ENCODE peak calls at places on chromosomes 13 and 19, in five cellular contexts. N is mesenchymal stem cell, S is trophoblast cell, Y is H1, D is H9. H is an unnamed sample.

GRCh38 chr13:101305981-101306411 is 110.3 kb downstream of the NALCN start:
- DNase-seq in D (no peak), S (peak), N (no peak), Y (no peak), H (no peak)

GRCh38 chr19:30106417-30107095 is 164.5 kb downstream of the URI1 start:
- DNase-seq in Y (no peak), N (no peak), D (no peak), S (peak), H (no peak)

GRCh38 chr13:55432814-55433213 is 1707.9 kb upstream of the PRR20A start:
- DNase-seq in N (no peak), D (no peak), S (no peak), Y (no peak), H (no peak)

GRCh38 chr19:17846146-17846545 is 1.6 kb downstream of the JAK3 start:
- DNase-seq in N (no peak), D (no peak), S (no peak), Y (no peak), H (no peak)

GRCh38 chr13:44045179-44045562 is 165.5 kb downstream of the LACC1 start:
- DNase-seq in N (no peak), S (no peak), D (no peak), Y (no peak), H (no peak)

GRCh38 chr19:35370722-35371121 is at the start of gene GPR42:
- DNase-seq in D (no peak), N (no peak), Y (no peak), S (no peak), H (no peak)

GRCh38 chr19:15937771-15938170 is 3.4 kb upstream of the CYP4F11 start:
- DNase-seq in D (no peak), N (no peak), S (no peak), Y (no peak), H (no peak)

GRCh38 chr13:108795841-108796240 is 166.4 kb downstream of the MYO16 start:
- DNase-seq in S (no peak), N (peak), Y (no peak), D (no peak), H (no peak)

GRCh38 chr13:39536906-39537305 is 66.1 kb downstream of the LHFPL6 start:
- DNase-seq in N (peak), Y (no peak), S (peak), D (no peak), H (no peak)

GRCh38 chr13:87680298-87680697 is 9.1 kb downstream of the SLITRK5 start:
- DNase-seq in Y (no peak), N (no peak), S (peak), D (no peak), H (no peak)

GRCh38 chr19:10517361-10517759 is at the start of gene S1PR5:
- DNase-seq in D (peak), S (peak), N (peak), Y (no peak), H (no peak)

GRCh38 chr19:35006342-35006998 is 6.3 kb downstream of the GRAMD1A start:
- DNase-seq in Y (no peak), N (peak), D (no peak), S (peak), H (no peak)

GRCh38 chr19:47258895-47259555 is 2.7 kb downstream of the CCDC9 start:
- DNase-seq in N (no peak), D (no peak), Y (no peak), S (no peak), H (no peak)

GRCh38 chr13:52848455-52849190 is at the start of gene PCDH8:
- DNase-seq in N (no peak), D (peak), S (no peak), Y (no peak), H (peak)

GRCh38 chr19:2720777-2721569 is at the start of gene DIRAS1:
- DNase-seq in Y (no peak), N (no peak), S (no peak), D (peak), H (no peak)

GRCh38 chr19:48511800-48512503 is at the start of gene LMTK3:
- DNase-seq in N (peak), D (peak), Y (no peak), S (no peak), H (no peak)

GRCh38 chr19:52296400-52296772 is 583 bp upstream of the ZNF480 start:
- DNase-seq in Y (no peak), D (no peak), S (no peak), N (no peak), H (no peak)

GRCh38 chr13:95512957-95513356 is 39.6 kb upstream of the CLDN10 start:
- DNase-seq in S (no peak), D (no peak), N (no peak), Y (no peak), H (no peak)

GRCh38 chr13:60398949-60399589 is 2.0 kb downstream of the TDRD3 start:
- DNase-seq in D (no peak), S (no peak), N (peak), Y (no peak), H (no peak)

GRCh38 chr13:75194717-75195116 is 287.3 kb downstream of the TBC1D4 start:
- DNase-seq in Y (no peak), D (no peak), S (no peak), N (no peak), H (no peak)

GRCh38 chr19:13118424-13119193 is 545 bp downstream of the NACC1 start:
- DNase-seq in Y (peak), N (peak), S (peak), D (peak), H (peak)

GRCh38 chr19:19655051-19655594 is 8.4 kb downstream of the ATP13A1 start:
- DNase-seq in S (no peak), N (no peak), D (peak), Y (no peak), H (no peak)

GRCh38 chr19:14405380-14405757 is 13.8 kb downstream of the DDX39A start:
- DNase-seq in S (no peak), N (no peak), Y (no peak), D (peak), H (peak)

GRCh38 chr19:34589730-34590129 is 87.2 kb downstream of the SCGB2B2 start:
- DNase-seq in S (no peak), D (no peak), Y (no peak), N (no peak), H (no peak)

GRCh38 chr13:90402613-90403012 is 944.9 kb upstream of the MIR17HG start:
- DNase-seq in N (no peak), D (no peak), Y (no peak), S (no peak), H (no peak)

GRCh38 chr19:53078668-53079067 is 24.6 kb downstream of the ZNF160 start:
- DNase-seq in S (no peak), Y (no peak), N (no peak), D (no peak), H (no peak)

GRCh38 chr19:39181500-39182173 is 15.1 kb upstream of the NCCRP1 start:
- DNase-seq in S (no peak), N (no peak), Y (no peak), D (no peak), H (no peak)

DNA sequence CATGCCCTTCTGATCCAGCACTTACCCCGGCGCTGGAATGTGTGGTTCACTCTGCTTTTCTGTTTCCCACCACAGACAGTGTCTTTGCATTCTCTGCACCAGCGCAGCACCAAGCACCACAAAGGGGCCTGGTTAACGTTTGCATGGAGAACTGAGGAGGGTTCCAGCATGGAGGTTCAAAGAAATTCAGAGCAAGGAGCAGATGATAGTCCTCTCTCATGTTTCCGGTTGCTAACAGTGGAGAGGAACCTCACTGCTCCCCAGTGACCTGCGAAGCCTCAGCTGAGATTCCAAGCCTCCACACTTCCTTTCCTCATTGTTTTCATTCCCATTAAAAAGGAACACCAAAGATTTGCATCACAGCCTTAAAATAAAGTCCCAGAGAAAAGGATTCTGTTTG is 99.7 kb downstream of the STARD13 start:
- DNase-seq in N (peak), Y (no peak), D (no peak), S (no peak), H (no peak)
- H3K4ac ChIP-seq in N (peak), Y (no peak), D (no peak), S (no peak), H (no peak)

GRCh38 chr13:98529171-98529570 is 47.7 kb downstream of the STK24 start:
- DNase-seq in Y (no peak), D (no peak), S (no peak), N (no peak), H (no peak)

GRCh38 chr13:98525852-98526512 is 50.9 kb downstream of the STK24 start:
- DNase-seq in D (no peak), Y (no peak), N (no peak), S (no peak), H (no peak)

GRCh38 chr13:98528663-98529064 is 48.2 kb downstream of the STK24 start:
- DNase-seq in D (no peak), N (no peak), S (no peak), Y (no peak), H (no peak)

GRCh38 chr13:98525452-98525851 is 51.5 kb downstream of the STK24 start:
- DNase-seq in N (no peak), Y (no peak), D (no peak), S (no peak), H (no peak)

DNA sequence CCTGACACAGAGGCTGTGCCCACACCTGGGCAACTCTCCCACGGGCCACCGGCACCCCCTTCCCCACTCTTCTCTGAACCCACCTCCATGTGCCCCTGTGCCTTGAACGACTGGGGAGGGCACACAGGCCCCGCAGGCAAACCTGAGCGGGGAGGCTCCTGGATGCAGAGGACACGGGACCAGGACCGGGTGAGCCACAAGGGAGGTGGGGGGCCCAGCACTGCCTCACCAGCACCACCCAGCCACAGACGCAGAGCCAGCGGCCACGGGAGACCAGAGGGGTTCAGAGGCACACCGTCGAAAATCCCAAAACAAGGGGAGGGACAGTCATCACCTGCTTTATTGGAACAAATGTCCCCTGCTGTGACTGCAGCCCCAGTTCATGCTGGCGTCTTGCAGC is 49.4 kb downstream of the STK24 start:
- DNase-seq in S (no peak), N (no peak), Y (no peak), D (no peak), H (no peak)
- H3K4ac ChIP-seq in S (peak), N (no peak), Y (no peak), D (no peak), H (no peak)

GRCh38 chr19:5829567-5830315 is 9.8 kb downstream of the FUT6 start:
- DNase-seq in N (no peak), D (no peak), Y (no peak), S (no peak), H (no peak)

GRCh38 chr19:5826531-5827341 is 12.8 kb downstream of the FUT6 start:
- DNase-seq in S (peak), D (peak), N (peak), Y (no peak), H (peak)

GRCh38 chr19:5828661-5829566 is 10.6 kb downstream of the FUT6 start:
- DNase-seq in Y (no peak), N (peak), S (no peak), D (peak), H (peak)

GRCh38 chr19:5827342-5827890 is 12.1 kb downstream of the FUT6 start:
- DNase-seq in S (no peak), Y (no peak), D (no peak), N (no peak), H (no peak)

GRCh38 chr19:5827891-5828660 is 11.4 kb downstream of the FUT6 start:
- DNase-seq in S (peak), Y (peak), N (peak), D (peak), H (peak)
- H3K4ac ChIP-seq in S (peak), Y (peak), N (peak), D (no peak), H (peak)

GRCh38 chr13:50400930-50401553 is 385.8 kb downstream of the KCNRG start:
- DNase-seq in S (no peak), D (no peak), Y (no peak), N (peak), H (no peak)
- H3K4ac ChIP-seq in S (no peak), D (no peak), Y (no peak), N (no peak), H (no peak)

DNA sequence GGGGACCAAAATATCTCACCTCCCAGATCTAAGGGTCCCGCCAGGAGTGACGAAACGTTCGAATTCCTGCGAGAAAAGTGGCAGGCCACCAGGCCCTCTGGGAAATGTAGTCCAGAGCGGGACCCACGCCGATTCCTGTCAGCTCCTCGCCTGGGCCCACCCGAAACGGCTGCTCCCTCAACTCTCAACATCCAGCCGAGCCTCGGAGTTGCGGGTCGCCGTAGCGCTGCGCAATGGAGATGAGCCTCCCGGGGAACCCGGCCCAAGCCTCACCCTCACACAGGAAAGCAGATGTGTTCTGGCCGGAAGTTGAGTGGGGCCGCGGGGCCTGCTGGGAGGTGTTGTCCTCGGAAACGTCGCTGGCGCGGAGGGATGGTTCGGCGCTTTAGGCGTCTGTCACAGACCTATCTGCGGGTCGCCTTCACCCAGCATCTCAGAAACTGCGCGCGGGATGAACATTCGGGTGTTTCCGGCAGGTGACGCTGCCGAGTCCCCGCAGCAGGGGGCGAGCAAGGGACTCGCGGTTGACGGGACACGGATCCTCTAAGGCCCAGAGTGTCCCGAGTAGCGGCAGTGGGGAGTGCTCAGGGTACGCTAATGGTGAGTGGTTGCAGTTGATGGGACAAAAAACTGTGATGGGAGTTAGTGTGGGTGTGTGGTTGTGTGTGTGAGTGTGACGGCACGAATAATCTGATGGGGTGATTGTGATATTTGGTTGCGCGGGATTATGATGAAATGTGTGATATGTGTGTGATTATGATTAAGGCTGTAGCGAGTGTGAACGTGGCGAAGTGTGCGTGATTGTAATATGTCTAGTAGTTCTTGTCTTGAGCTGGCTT is at the start of the genes ZNF568 and ZNF829:
- DNase-seq in D (peak), Y (peak), S (peak), N (peak), H (peak)
- H3K4ac ChIP-seq in D (no peak), Y (peak), S (peak), N (peak), H (no peak)

DNA sequence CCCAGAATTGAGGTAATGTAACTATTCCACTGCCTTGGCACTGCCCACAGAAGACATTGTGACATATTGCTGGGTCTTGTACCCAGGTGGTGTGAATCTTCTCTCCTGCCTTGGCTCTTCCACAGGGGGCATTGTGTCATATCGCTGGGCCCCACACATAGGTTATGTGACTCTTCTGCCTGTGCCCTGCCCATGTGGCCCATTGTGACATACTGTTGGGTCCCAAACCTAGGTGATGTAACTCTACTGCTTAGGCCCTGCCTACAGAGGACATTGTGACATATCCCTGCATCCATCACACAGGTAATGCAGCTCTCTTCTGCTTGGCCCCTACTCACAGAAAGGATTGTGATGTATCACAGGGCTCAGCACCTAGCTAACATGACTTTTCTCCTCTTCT is 37.5 kb upstream of the ZNF254 start:
- DNase-seq in D (no peak), N (no peak), Y (no peak), S (no peak), H (no peak)
- H3K4ac ChIP-seq in D (no peak), N (no peak), Y (no peak), S (no peak), H (no peak)

H was measured in neuronal stem cell.